ENCODE peak calls at places on chromosomes 4 and X, in eight cellular contexts. L, D, X, G, K, B, P and S are unnamed samples.

GRCh38 chrX:65821721-65822496 is 154.5 kb downstream of the MSN start:
- DNase-seq in L (no peak), D (no peak), X (no peak), G (no peak), K (no peak), B (no peak), P (peak), S (no peak)

GRCh38 chrX:132876509-132876837 is 82.0 kb downstream of the HS6ST2 start:
- DNase-seq in L (no peak), D (no peak), X (no peak), G (peak), K (no peak), B (no peak), P (no peak), S (no peak)

GRCh38 chrX:72062890-72063289 is 68.8 kb downstream of the RTL5 start:
- DNase-seq in L (no peak), D (no peak), X (peak), G (peak), K (peak), B (no peak), P (no peak), S (peak)

GRCh38 chr4:125316391-125316780 is 1.6 kb downstream of the FAT4 start:
- DNase-seq in L (no peak), D (peak), X (peak), G (peak), K (peak), B (peak), P (peak), S (peak)

GRCh38 chr4:81796790-81797528 is 325.3 kb upstream of the RASGEF1B start:
- DNase-seq in L (no peak), D (no peak), X (no peak), G (no peak), K (no peak), B (no peak), P (no peak), S (no peak)

GRCh38 chr4:87150498-87151261 is 69.7 kb downstream of the KLHL8 start:
- DNase-seq in L (peak), D (peak), X (no peak), G (peak), K (peak), B (peak), P (no peak), S (peak)

GRCh38 chr4:89072921-89073320 is 15.9 kb upstream of the FAM13A start:
- DNase-seq in L (no peak), D (no peak), X (no peak), G (no peak), K (peak), B (no peak), P (no peak), S (no peak)

GRCh38 chr4:97910005-97910404 is 233.3 kb downstream of the STPG2 start:
- DNase-seq in L (no peak), D (peak), X (no peak), G (no peak), K (no peak), B (peak), P (no peak), S (no peak)

GRCh38 chrX:52979993-52980392 is 21.7 kb upstream of the FAM156A start:
- DNase-seq in L (no peak), D (no peak), X (no peak), G (no peak), K (no peak), B (no peak), P (no peak), S (no peak)

GRCh38 chrX:126982158-126982557 is 162.6 kb downstream of the PRR32 start:
- DNase-seq in L (no peak), D (no peak), X (no peak), G (no peak), K (no peak), B (no peak), P (no peak), S (no peak)

GRCh38 chr4:113064244-113064643 is 14.8 kb downstream of the ANK2 start:
- DNase-seq in L (no peak), D (no peak), X (no peak), G (no peak), K (no peak), B (no peak), P (no peak), S (no peak)

GRCh38 chr4:87243426-87244053 is 23.1 kb upstream of the KLHL8 start:
- DNase-seq in L (no peak), D (peak), X (no peak), G (no peak), K (no peak), B (no peak), P (no peak), S (no peak)

GRCh38 chrX:46873746-46874145 is 36.9 kb downstream of the RP2 start:
- DNase-seq in L (peak), D (no peak), X (no peak), G (no peak), K (no peak), B (peak), P (no peak), S (no peak)

GRCh38 chr4:5713861-5714260 is 2.9 kb downstream of the EVC start:
- DNase-seq in L (no peak), D (no peak), X (no peak), G (no peak), K (no peak), B (no peak), P (no peak), S (no peak)

GRCh38 chrX:133590703-133591505 is 175.6 kb upstream of the GPC4 start:
- DNase-seq in L (no peak), D (no peak), X (no peak), G (no peak), K (no peak), B (no peak), P (no peak), S (no peak)

GRCh38 chr4:56786955-56787354 is 34.5 kb downstream of the SPINK2 start:
- DNase-seq in L (peak), D (no peak), X (peak), G (peak), K (peak), B (no peak), P (peak), S (no peak)

GRCh38 chr4:8603931-8604330 is 11.4 kb downstream of the CPZ start:
- DNase-seq in L (no peak), D (no peak), X (no peak), G (no peak), K (no peak), B (no peak), P (no peak), S (no peak)

GRCh38 chr4:7623468-7623867 is 188.7 kb upstream of the PSAPL1 start:
- DNase-seq in L (no peak), D (no peak), X (no peak), G (no peak), K (no peak), B (no peak), P (peak), S (no peak)

GRCh38 chr4:96729641-96730040 is 889.7 kb downstream of the PDHA2 start:
- DNase-seq in L (no peak), D (no peak), X (no peak), G (no peak), K (no peak), B (no peak), P (no peak), S (no peak)

GRCh38 chrX:107825698-107826285 is at the start of gene MID2:
- DNase-seq in L (no peak), D (peak), X (peak), G (peak), K (peak), B (no peak), P (peak), S (peak)

GRCh38 chr4:144449623-144450022 is 196.3 kb upstream of the HHIP start:
- DNase-seq in L (no peak), D (no peak), X (no peak), G (no peak), K (no peak), B (no peak), P (no peak), S (peak)

GRCh38 chr4:39446842-39447573 is 11.7 kb downstream of the RPL9 start:
- DNase-seq in L (peak), D (no peak), X (peak), G (peak), K (peak), B (peak), P (peak), S (no peak)

GRCh38 chr4:128379860-128380259 is 92.2 kb upstream of the PGRMC2 start:
- DNase-seq in L (peak), D (peak), X (no peak), G (peak), K (peak), B (peak), P (peak), S (no peak)

GRCh38 chr4:173243321-173243720 is 74.7 kb downstream of the GALNT7 start:
- DNase-seq in L (peak), D (peak), X (no peak), G (no peak), K (no peak), B (no peak), P (no peak), S (no peak)

GRCh38 chrX:44054863-44055601 is 81.8 kb upstream of the NDP start:
- DNase-seq in L (no peak), D (no peak), X (no peak), G (no peak), K (no peak), B (no peak), P (no peak), S (no peak)

GRCh38 chrX:120316587-120317283 is 5.5 kb upstream of the TMEM255A start:
- DNase-seq in L (peak), D (no peak), X (no peak), G (no peak), K (no peak), B (peak), P (no peak), S (no peak)

GRCh38 chrX:41733939-41734338 is 10.0 kb downstream of the GPR82 start:
- DNase-seq in L (no peak), D (no peak), X (no peak), G (no peak), K (no peak), B (no peak), P (no peak), S (no peak)

GRCh38 chr4:152106113-152106763 is 345.4 kb upstream of the GATB start:
- DNase-seq in L (peak), D (peak), X (peak), G (peak), K (no peak), B (peak), P (no peak), S (peak)

GRCh38 chr4:182918044-182918607 is 940 bp upstream of the DCTD start:
- DNase-seq in L (no peak), D (no peak), X (no peak), G (no peak), K (no peak), B (no peak), P (no peak), S (no peak)

GRCh38 chr4:182917182-182918043 is at the start of gene DCTD:
- DNase-seq in L (peak), D (peak), X (peak), G (peak), K (peak), B (peak), P (peak), S (peak)

GRCh38 chr4:182918791-182919302 is 1.7 kb upstream of the DCTD start:
- DNase-seq in L (no peak), D (no peak), X (no peak), G (no peak), K (no peak), B (peak), P (no peak), S (no peak)

GRCh38 chr4:182914357-182914756 is 2.8 kb downstream of the DCTD start:
- DNase-seq in L (no peak), D (no peak), X (no peak), G (no peak), K (no peak), B (peak), P (no peak), S (no peak)

GRCh38 chr4:182916483-182917181 is 554 bp downstream of the DCTD start:
- DNase-seq in L (peak), D (peak), X (peak), G (peak), K (peak), B (peak), P (peak), S (peak)
- TF ChIP-seq CTCF in L (no peak), D (no peak), X (no peak), G (no peak), K (no peak), B (no peak), P (no peak), S (no peak)

GRCh38 chrX:67614006-67614405 is 70.2 kb downstream of the AR start:
- DNase-seq in L (no peak), D (no peak), X (no peak), G (no peak), K (no peak), B (no peak), P (no peak), S (no peak)
- TF ChIP-seq POLR2A in L (no peak), D (no peak), X (no peak), G (no peak), K (no peak), B (no peak), P (no peak), S (no peak)

GRCh38 chrX:105189093-105189492 is 31.4 kb downstream of the TEX13A start:
- DNase-seq in L (no peak), D (no peak), X (no peak), G (no peak), K (no peak), B (no peak), P (no peak), S (no peak)

GRCh38 chrX:105190252-105190853 is 30.1 kb downstream of the TEX13A start:
- DNase-seq in L (peak), D (peak), X (no peak), G (no peak), K (peak), B (peak), P (no peak), S (no peak)

DNA sequence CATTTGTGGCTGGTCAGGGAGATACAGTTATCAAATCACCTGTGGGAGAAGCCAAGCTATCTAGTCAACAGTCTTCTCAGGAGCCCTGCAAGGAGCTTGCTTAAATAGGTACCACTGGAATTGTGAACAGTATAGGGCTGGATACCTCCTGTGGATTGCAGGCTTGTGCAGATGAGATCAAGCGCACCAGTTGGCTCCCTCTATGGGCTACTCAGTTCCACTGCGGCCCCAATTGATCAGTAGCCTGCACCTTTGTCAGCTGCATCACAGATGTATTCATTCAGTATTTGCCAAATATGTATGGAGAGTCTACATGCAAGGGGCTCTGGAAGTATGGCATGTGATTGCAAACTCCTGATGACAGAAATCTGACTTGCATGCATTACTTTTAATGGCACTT is 28.6 kb downstream of the TEX13A start:
- DNase-seq in L (no peak), D (peak), X (no peak), G (no peak), K (peak), B (peak), P (no peak), S (no peak)
- TF ChIP-seq CTCF in L (no peak), D (no peak), X (no peak), G (no peak), K (no peak), B (peak), P (peak), S (no peak)

DNA sequence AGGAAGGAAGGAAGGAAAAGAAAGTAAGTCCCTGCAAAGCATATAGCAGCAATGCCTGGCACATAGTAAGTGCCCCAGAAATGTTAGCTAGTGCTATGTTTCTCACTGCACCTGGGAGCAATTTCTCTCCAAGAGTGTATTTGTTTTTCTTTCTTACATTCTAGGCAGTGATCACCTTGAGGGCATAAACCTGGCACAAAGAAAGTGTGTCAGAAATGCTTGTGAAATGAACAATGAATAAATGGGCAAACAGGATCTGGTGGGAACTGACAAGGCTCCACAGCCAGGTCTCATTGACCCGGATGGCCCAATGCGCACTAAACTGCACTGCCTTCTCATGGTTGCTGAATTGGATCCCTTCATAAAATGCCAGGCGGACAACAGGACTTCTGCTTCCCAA is 316.4 kb downstream of the LDB2 start:
- DNase-seq in L (no peak), D (no peak), X (no peak), G (no peak), K (no peak), B (no peak), P (no peak), S (no peak)
- TF ChIP-seq POLR2A in L (no peak), D (no peak), X (no peak), G (no peak), K (no peak), B (no peak), P (no peak), S (no peak)

DNA sequence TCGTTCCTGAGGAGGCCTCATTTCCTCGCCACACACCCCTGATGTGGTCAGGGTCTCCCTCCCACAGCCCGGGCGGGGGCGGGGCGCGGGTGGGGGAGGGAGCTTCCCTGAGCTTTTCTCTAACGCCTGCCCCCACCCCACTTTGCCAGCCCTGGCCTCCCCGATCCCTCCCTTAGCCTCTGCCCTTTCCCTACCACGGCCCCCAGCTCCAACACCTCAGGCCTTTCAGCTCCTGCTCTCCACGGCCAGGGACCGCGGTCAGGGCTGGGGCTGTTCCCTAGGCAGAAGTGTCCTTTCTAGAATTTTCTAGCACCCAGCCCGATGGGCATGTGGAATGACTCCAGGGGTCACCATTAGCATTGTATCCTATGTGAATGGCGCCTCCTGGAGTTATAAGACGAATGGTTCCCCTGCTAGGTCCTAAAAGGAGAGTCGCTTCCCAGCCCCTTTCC is 201.3 kb upstream of the BCOR start:
- DNase-seq in L (no peak), D (no peak), X (peak), G (peak), K (no peak), B (peak), P (no peak), S (no peak)
- TF ChIP-seq CTCF in L (peak), D (no peak), X (peak), G (no peak), K (no peak), B (peak), P (no peak), S (no peak)